ENCODE peak calls at places on chromosomes 2 and 18, in four cellular contexts. W is GOT3, B is body of pancreas, D is H9. U is an unnamed sample.

GRCh38 chr2:1744151-1744445 is 217 bp downstream of the PXDN start:
- DNase-seq in W (no peak), D (peak; percentile 66), B (no peak), U (no peak)

GRCh38 chr18:48931680-48932461 is 18.9 kb downstream of the SMAD7 start:
- DNase-seq in B (no peak), D (no peak), W (peak; percentile 2), U (no peak)

GRCh38 chr18:42183746-42184145 is 228.7 kb downstream of the PIK3C3 start:
- DNase-seq in W (no peak), B (no peak), D (no peak), U (peak; percentile 45)

GRCh38 chr2:53233759-53234547 is 533.7 kb upstream of the CHAC2 start:
- DNase-seq in D (no peak), W (no peak), B (no peak), U (no peak)

GRCh38 chr18:9712606-9713005 is 4.5 kb downstream of the RAB31 start:
- DNase-seq in B (no peak), W (no peak), D (no peak), U (peak; percentile 50)

GRCh38 chr18:28183418-28184078 is 6.6 kb upstream of the CDH2 start:
- DNase-seq in B (no peak), W (no peak), D (no peak), U (no peak)

GRCh38 chr18:78571063-78571785 is 408.4 kb upstream of the SALL3 start:
- DNase-seq in B (no peak), W (no peak), D (no peak), U (no peak)

GRCh38 chr2:168118733-168119518 is 128.5 kb downstream of the STK39 start:
- DNase-seq in B (peak; percentile 17), W (no peak), D (no peak), U (peak; percentile 70)